ENCODE peak calls at places on chromosomes 6 and 20, in five cellular contexts. One of them, this sample, is unnamed.

GRCh38 chr6:108737594-108738546 is 110.4 kb upstream of the ARMC2 start:
- DNase-seq in HepG2: no peak
- DNase-seq in A549: peak
- DNase-seq in GM12878: no peak
- DNase-seq in K562: peak
- DNase-seq in this sample: no peak

GRCh38 chr6:138004423-138005287 is 102.6 kb downstream of the PERP start:
- DNase-seq in HepG2: peak
- DNase-seq in A549: peak
- DNase-seq in GM12878: peak
- DNase-seq in K562: no peak
- DNase-seq in this sample: peak

GRCh38 chr6:29631860-29632731 is 887 bp downstream of the GABBR1 start:
- DNase-seq in HepG2: no peak
- DNase-seq in A549: peak
- DNase-seq in GM12878: no peak
- DNase-seq in K562: peak
- DNase-seq in this sample: peak

GRCh38 chr20:1334761-1335160 is 5.8 kb upstream of the SDCBP2 start:
- DNase-seq in HepG2: peak
- DNase-seq in A549: no peak
- DNase-seq in GM12878: no peak
- DNase-seq in K562: peak
- DNase-seq in this sample: peak

GRCh38 chr6:39980839-39981580 is 46.7 kb upstream of the MOCS1 start:
- DNase-seq in HepG2: peak
- DNase-seq in A549: peak
- DNase-seq in GM12878: no peak
- DNase-seq in K562: peak
- DNase-seq in this sample: peak

GRCh38 chr6:140979642-140980091 is 1153.1 kb upstream of the GJE1 start:
- DNase-seq in HepG2: no peak
- DNase-seq in A549: no peak
- DNase-seq in GM12878: no peak
- DNase-seq in K562: no peak
- DNase-seq in this sample: no peak

GRCh38 chr6:138405816-138406403 is 1.9 kb downstream of the HEBP2 start:
- DNase-seq in HepG2: no peak
- DNase-seq in A549: no peak
- DNase-seq in GM12878: no peak
- DNase-seq in K562: no peak
- DNase-seq in this sample: no peak

GRCh38 chr6:81864124-81864523 is 111.6 kb upstream of the TENT5A start:
- DNase-seq in HepG2: peak
- DNase-seq in A549: no peak
- DNase-seq in GM12878: no peak
- DNase-seq in K562: no peak
- DNase-seq in this sample: no peak

GRCh38 chr6:35419431-35419830 is 32.7 kb upstream of the FANCE start:
- DNase-seq in HepG2: peak
- DNase-seq in A549: no peak
- DNase-seq in GM12878: no peak
- DNase-seq in K562: no peak
- DNase-seq in this sample: peak

GRCh38 chr6:89260310-89260709 is 43.2 kb upstream of the GABRR1 start:
- DNase-seq in HepG2: no peak
- DNase-seq in A549: no peak
- DNase-seq in GM12878: no peak
- DNase-seq in K562: peak
- DNase-seq in this sample: no peak

GRCh38 chr6:42028234-42029061 is 21.9 kb upstream of the TAF8 start:
- DNase-seq in HepG2: no peak
- DNase-seq in A549: peak
- DNase-seq in GM12878: no peak
- DNase-seq in K562: peak
- DNase-seq in this sample: no peak

GRCh38 chr20:63268671-63269439 is 3.8 kb upstream of the ARFGAP1 start:
- DNase-seq in HepG2: peak
- DNase-seq in A549: no peak
- DNase-seq in GM12878: no peak
- DNase-seq in K562: no peak
- DNase-seq in this sample: peak

GRCh38 chr6:41332842-41333736 is 2.3 kb upstream of the NCR2 start:
- DNase-seq in HepG2: no peak
- DNase-seq in A549: no peak
- DNase-seq in GM12878: no peak
- DNase-seq in K562: no peak
- DNase-seq in this sample: no peak

GRCh38 chr6:134223761-134224445 is 94.0 kb downstream of the SGK1 start:
- DNase-seq in HepG2: no peak
- DNase-seq in A549: no peak
- DNase-seq in GM12878: no peak
- DNase-seq in K562: no peak
- DNase-seq in this sample: no peak

GRCh38 chr6:159252955-159253508 is 83.8 kb downstream of the FNDC1 start:
- DNase-seq in HepG2: peak
- DNase-seq in A549: peak
- DNase-seq in GM12878: peak
- DNase-seq in K562: peak
- DNase-seq in this sample: peak

GRCh38 chr6:99940582-99940981 is 53.4 kb downstream of the MCHR2 start:
- DNase-seq in HepG2: no peak
- DNase-seq in A549: no peak
- DNase-seq in GM12878: no peak
- DNase-seq in K562: no peak
- DNase-seq in this sample: peak

GRCh38 chr20:49821850-49822249 is 9.2 kb downstream of the SLC9A8 start:
- DNase-seq in HepG2: no peak
- DNase-seq in A549: no peak
- DNase-seq in GM12878: no peak
- DNase-seq in K562: no peak
- DNase-seq in this sample: no peak

GRCh38 chr6:53854843-53855567 is 60.2 kb downstream of the LRRC1 start:
- DNase-seq in HepG2: peak
- DNase-seq in A549: no peak
- DNase-seq in GM12878: peak
- DNase-seq in K562: no peak
- DNase-seq in this sample: no peak

GRCh38 chr6:82145926-82146452 is 101.6 kb downstream of the IBTK start:
- DNase-seq in HepG2: no peak
- DNase-seq in A549: no peak
- DNase-seq in GM12878: no peak
- DNase-seq in K562: no peak
- DNase-seq in this sample: no peak

GRCh38 chr6:107645740-107646139 is 155.8 kb downstream of the SOBP start:
- DNase-seq in HepG2: no peak
- DNase-seq in A549: no peak
- DNase-seq in GM12878: no peak
- DNase-seq in K562: no peak
- DNase-seq in this sample: no peak

GRCh38 chr20:53613748-53614147 is 20.1 kb upstream of the ZNF217 start:
- DNase-seq in HepG2: no peak
- DNase-seq in A549: no peak
- DNase-seq in GM12878: no peak
- DNase-seq in K562: no peak
- DNase-seq in this sample: no peak

GRCh38 chr20:48531505-48531904 is 296.3 kb downstream of the PREX1 start:
- DNase-seq in HepG2: no peak
- DNase-seq in A549: no peak
- DNase-seq in GM12878: no peak
- DNase-seq in K562: no peak
- DNase-seq in this sample: no peak

GRCh38 chr6:168674595-168674994 is 233.6 kb downstream of the SMOC2 start:
- DNase-seq in HepG2: no peak
- DNase-seq in A549: no peak
- DNase-seq in GM12878: no peak
- DNase-seq in K562: no peak
- DNase-seq in this sample: no peak

GRCh38 chr20:64056889-64057627 is 5.9 kb upstream of the TCEA2 start:
- DNase-seq in HepG2: no peak
- DNase-seq in A549: no peak
- DNase-seq in GM12878: no peak
- DNase-seq in K562: no peak
- DNase-seq in this sample: peak

GRCh38 chr6:423799-424345 is 32.3 kb downstream of the IRF4 start:
- DNase-seq in HepG2: no peak
- DNase-seq in A549: no peak
- DNase-seq in GM12878: no peak
- DNase-seq in K562: no peak
- DNase-seq in this sample: peak

GRCh38 chr6:215335-216034 is 76.8 kb upstream of the DUSP22 start:
- DNase-seq in HepG2: no peak
- DNase-seq in A549: no peak
- DNase-seq in GM12878: peak
- DNase-seq in K562: no peak
- DNase-seq in this sample: no peak

GRCh38 chr6:90154666-90155065 is 142.0 kb downstream of the BACH2 start:
- DNase-seq in HepG2: no peak
- DNase-seq in A549: no peak
- DNase-seq in GM12878: no peak
- DNase-seq in K562: no peak
- DNase-seq in this sample: no peak

GRCh38 chr6:14824060-14824834 is 421.6 kb upstream of the JARID2 start:
- DNase-seq in HepG2: no peak
- DNase-seq in A549: no peak
- DNase-seq in GM12878: no peak
- DNase-seq in K562: no peak
- DNase-seq in this sample: no peak

GRCh38 chr6:4907602-4908001 is 96.2 kb downstream of the RPP40 start:
- DNase-seq in HepG2: no peak
- DNase-seq in A549: no peak
- DNase-seq in GM12878: no peak
- DNase-seq in K562: no peak
- DNase-seq in this sample: no peak

GRCh38 chr6:4908062-4908461 is 95.8 kb downstream of the RPP40 start:
- DNase-seq in HepG2: no peak
- DNase-seq in A549: no peak
- DNase-seq in GM12878: no peak
- DNase-seq in K562: no peak
- DNase-seq in this sample: no peak

GRCh38 chr6:4906293-4906941 is 97.4 kb downstream of the RPP40 start:
- DNase-seq in HepG2: no peak
- DNase-seq in A549: no peak
- DNase-seq in GM12878: no peak
- DNase-seq in K562: no peak
- DNase-seq in this sample: no peak

GRCh38 chr6:4905858-4906257 is 98.0 kb downstream of the RPP40 start:
- DNase-seq in HepG2: no peak
- DNase-seq in A549: no peak
- DNase-seq in GM12878: no peak
- DNase-seq in K562: no peak
- DNase-seq in this sample: no peak

DNA sequence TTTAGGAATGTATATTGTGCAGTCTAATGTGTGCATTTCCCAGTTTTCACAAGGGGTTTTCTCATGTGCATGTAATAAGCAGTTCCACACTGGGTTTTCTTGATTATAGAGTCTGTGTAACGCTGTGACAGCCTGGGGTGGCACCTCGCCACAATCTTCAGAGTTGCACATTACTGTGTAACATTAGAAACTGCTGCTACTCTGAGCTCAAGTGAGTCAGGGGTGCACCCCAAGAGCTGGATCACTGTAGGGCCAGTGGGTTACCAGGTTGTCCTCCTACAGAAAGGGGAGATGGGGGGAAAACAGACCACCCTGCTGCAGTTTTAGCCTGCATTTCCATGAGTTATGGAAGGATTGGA is 96.9 kb downstream of the RPP40 start:
- DNase-seq in HepG2: no peak
- DNase-seq in A549: no peak
- DNase-seq in GM12878: no peak
- DNase-seq in K562: no peak
- DNase-seq in this sample: no peak
- TF ChIP-seq JUNB in HepG2: no peak
- TF ChIP-seq JUNB in A549: no peak
- TF ChIP-seq JUNB in GM12878: no peak
- TF ChIP-seq JUNB in K562: no peak
- TF ChIP-seq JUNB in this sample: no peak

GRCh38 chr20:51917886-51918545 is 115.7 kb upstream of the SALL4 start:
- DNase-seq in HepG2: no peak
- DNase-seq in A549: no peak
- DNase-seq in GM12878: no peak
- DNase-seq in K562: no peak
- DNase-seq in this sample: no peak
- TF ChIP-seq JUNB in HepG2: no peak
- TF ChIP-seq JUNB in A549: no peak
- TF ChIP-seq JUNB in GM12878: no peak
- TF ChIP-seq JUNB in K562: no peak
- TF ChIP-seq JUNB in this sample: no peak

GRCh38 chr20:24842591-24843442 is 106.3 kb upstream of the CST7 start:
- DNase-seq in HepG2: no peak
- DNase-seq in A549: no peak
- DNase-seq in GM12878: peak
- DNase-seq in K562: no peak
- DNase-seq in this sample: no peak
- TF ChIP-seq JUNB in HepG2: no peak
- TF ChIP-seq JUNB in A549: no peak
- TF ChIP-seq JUNB in GM12878: peak
- TF ChIP-seq JUNB in K562: no peak
- TF ChIP-seq JUNB in this sample: no peak

GRCh38 chr6:118489990-118490389 is 58.1 kb upstream of the PLN start:
- DNase-seq in HepG2: no peak
- DNase-seq in A549: no peak
- DNase-seq in GM12878: no peak
- DNase-seq in K562: no peak
- DNase-seq in this sample: no peak

GRCh38 chr6:118488631-118489030 is 59.5 kb upstream of the PLN start:
- DNase-seq in HepG2: no peak
- DNase-seq in A549: no peak
- DNase-seq in GM12878: no peak
- DNase-seq in K562: no peak
- DNase-seq in this sample: no peak

DNA sequence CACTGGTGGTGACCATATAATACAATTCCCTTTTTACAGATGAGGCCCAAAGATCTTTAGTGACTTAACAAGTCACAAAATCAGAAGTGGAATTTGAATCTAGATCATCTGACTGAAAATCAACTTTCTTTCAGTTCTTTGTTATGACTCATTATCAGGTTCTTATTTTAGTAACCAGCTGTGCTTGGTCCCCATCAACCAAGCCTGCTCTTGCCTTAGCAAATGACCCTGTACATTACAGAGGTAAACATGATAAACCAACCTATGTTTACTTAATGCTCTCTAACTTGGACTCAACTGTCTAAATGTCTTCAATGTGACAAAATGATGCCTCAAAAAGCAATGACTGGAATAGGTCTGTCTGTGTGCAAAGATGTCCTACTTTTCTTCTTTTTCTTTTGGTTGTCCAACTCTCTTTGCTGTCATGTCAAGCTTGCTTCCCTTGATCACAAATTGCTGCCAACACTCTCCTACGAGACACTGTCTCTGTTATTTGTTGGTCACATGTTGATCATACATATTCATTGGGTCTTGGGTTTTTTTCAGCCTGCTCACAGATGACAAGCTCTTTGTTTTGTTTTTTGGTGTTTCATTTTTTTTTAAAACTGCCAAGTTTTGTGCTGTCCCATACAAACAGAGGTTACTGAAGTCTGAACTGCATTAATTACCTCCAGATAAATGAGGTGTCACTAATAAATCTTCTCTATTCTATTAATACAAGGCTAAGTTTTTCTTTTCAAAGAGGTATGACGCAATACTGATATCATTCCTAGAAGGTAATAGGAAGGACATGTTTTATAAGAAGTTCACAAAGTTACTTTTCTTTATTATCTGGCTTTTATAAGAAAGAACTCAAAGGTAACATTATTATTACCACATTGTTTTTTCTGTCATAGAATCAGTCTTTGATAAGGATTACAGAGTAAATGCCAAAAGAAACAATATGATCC is 62.2 kb upstream of the PLN start:
- DNase-seq in HepG2: no peak
- DNase-seq in A549: no peak
- DNase-seq in GM12878: peak
- DNase-seq in K562: no peak
- DNase-seq in this sample: no peak
- TF ChIP-seq JUNB in HepG2: no peak
- TF ChIP-seq JUNB in A549: no peak
- TF ChIP-seq JUNB in GM12878: peak
- TF ChIP-seq JUNB in K562: no peak
- TF ChIP-seq JUNB in this sample: no peak

This sample was measured in GM23338.